ENCODE peak calls at places on chromosomes 16 and 17, in ten cellular contexts. M is colonic mucosa; Y is testis; O is CD8-positive, alpha-beta memory T cell; L is fibroblast of lung; G is tibial artery; X is body of pancreas; R is CD4-positive, alpha-beta memory T cell; U is pancreas; A is MG63. Z is an unnamed sample. For H3K9me3, the result is how much of the 10 kb centered on the place peaks cover.

GRCh38 chr16:81940781-81941560 is 70.3 kb downstream of the SDR42E1 start:
- DNase-seq in M (no peak), Y (no peak), O (no peak), L (peak), G (peak), X (no peak), R (peak), U (no peak), A (peak), Z (no peak)

GRCh38 chr17:63113167-63113566 is 147.1 kb downstream of the TANC2 start:
- DNase-seq in M (no peak), Y (no peak), O (no peak), L (no peak), G (no peak), X (no peak), R (no peak), U (no peak), A (no peak), Z (no peak)

GRCh38 chr17:78128616-78129384 is at the start of gene TMC6:
- DNase-seq in M (peak), Y (no peak), O (peak), L (no peak), G (no peak), X (peak), R (peak), U (peak), A (no peak), Z (peak)

GRCh38 chr16:12975766-12976165 is 74.4 kb downstream of the SHISA9 start:
- DNase-seq in M (no peak), Y (no peak), O (no peak), L (no peak), G (no peak), X (no peak), R (no peak), U (no peak), A (no peak), Z (no peak)

GRCh38 chr17:8287651-8288335 is 677 bp upstream of the RANGRF start:
- DNase-seq in M (peak), Y (no peak), O (no peak), L (no peak), G (no peak), X (peak), R (no peak), U (no peak), A (no peak), Z (no peak)

GRCh38 chr16:6081320-6081976 is 983.9 kb upstream of the EEF2KMT start:
- DNase-seq in M (peak), Y (peak), O (no peak), L (peak), G (no peak), X (peak), R (no peak), U (peak), A (no peak), Z (no peak)

GRCh38 chr17:4738136-4739121 is 1.2 kb upstream of the ZMYND15 start:
- DNase-seq in M (peak), Y (no peak), O (no peak), L (no peak), G (no peak), X (peak), R (peak), U (no peak), A (no peak), Z (peak)

GRCh38 chr16:76748698-76749097 is 442.3 kb upstream of the MON1B start:
- DNase-seq in M (no peak), Y (no peak), O (no peak), L (no peak), G (no peak), X (no peak), R (no peak), U (no peak), A (no peak), Z (no peak)

GRCh38 chr16:11506816-11507305 is 79.9 kb downstream of the LITAF start:
- DNase-seq in M (no peak), Y (no peak), O (no peak), L (no peak), G (no peak), X (no peak), R (no peak), U (no peak), A (no peak), Z (no peak)

GRCh38 chr16:74448990-74449389 is 27.7 kb upstream of the CLEC18B start:
- DNase-seq in M (peak), Y (peak), O (no peak), L (peak), G (peak), X (peak), R (no peak), U (no peak), A (peak), Z (no peak)

GRCh38 chr16:30004811-30005242 is 6.0 kb downstream of the DOC2A start:
- DNase-seq in M (no peak), Y (no peak), O (no peak), L (no peak), G (no peak), X (no peak), R (no peak), U (no peak), A (no peak), Z (no peak)

GRCh38 chr16:16158741-16159374 is 64.4 kb downstream of the ABCC6 start:
- DNase-seq in M (no peak), Y (no peak), O (no peak), L (peak), G (no peak), X (no peak), R (no peak), U (no peak), A (no peak), Z (no peak)

GRCh38 chr17:28471531-28472342 is 1.7 kb upstream of the SLC13A2 start:
- DNase-seq in M (no peak), Y (no peak), O (no peak), L (no peak), G (peak), X (no peak), R (no peak), U (no peak), A (no peak), Z (no peak)

GRCh38 chr16:85573696-85574641 is 39.2 kb upstream of the GSE1 start:
- DNase-seq in M (no peak), Y (peak), O (no peak), L (peak), G (peak), X (peak), R (no peak), U (peak), A (no peak), Z (peak)

GRCh38 chr17:79065105-79065670 is 9.4 kb upstream of the ENGASE start:
- DNase-seq in M (peak), Y (peak), O (peak), L (peak), G (no peak), X (peak), R (peak), U (no peak), A (no peak), Z (peak)

GRCh38 chr17:41812176-41813038 is at the start of gene FKBP10:
- DNase-seq in M (peak), Y (peak), O (peak), L (peak), G (peak), X (peak), R (peak), U (peak), A (peak), Z (peak)

GRCh38 chr16:66881964-66882508 is 1.7 kb downstream of the PDP2 start:
- DNase-seq in M (no peak), Y (no peak), O (no peak), L (no peak), G (no peak), X (no peak), R (no peak), U (no peak), A (no peak), Z (no peak)

DNA sequence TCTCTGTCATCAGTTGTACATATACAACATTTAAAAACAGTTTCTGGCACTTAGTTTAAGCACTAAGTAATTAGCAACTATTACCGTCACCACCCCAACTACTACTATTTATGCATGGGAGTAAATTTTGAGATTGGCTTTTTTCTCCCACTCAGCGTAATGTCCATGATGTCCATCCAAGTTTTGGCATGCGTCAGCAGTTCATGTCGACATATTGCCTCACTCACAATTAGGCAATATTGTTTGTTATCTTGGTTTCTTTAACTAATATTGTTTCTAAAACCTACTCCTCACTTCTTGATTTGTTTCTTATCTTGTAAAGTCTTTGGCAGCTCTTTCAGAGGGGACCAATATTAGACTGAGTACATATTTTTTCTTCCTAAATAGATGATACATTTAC is 131.3 kb downstream of the KCNJ18 start:
- DNase-seq in M (no peak), Y (no peak), O (no peak), L (no peak), G (no peak), X (no peak), R (no peak), U (no peak), A (no peak), Z (no peak)
- H3K9me3 ChIP-seq in M (under half), Y (under half), O (under half), L (under half), G (under half), X (under half), R (under half), U (under half), A (under half), Z (under half)

GRCh38 chr16:73448970-73449369 is 401.0 kb upstream of the ZFHX3 start:
- DNase-seq in M (no peak), Y (no peak), O (no peak), L (no peak), G (no peak), X (no peak), R (no peak), U (no peak), A (no peak), Z (no peak)
- H3K9me3 ChIP-seq in M (under half), Y (under half), O (under half), L (under half), G (under half), X (under half), R (under half), U (under half), A (under half), Z (under half)

DNA sequence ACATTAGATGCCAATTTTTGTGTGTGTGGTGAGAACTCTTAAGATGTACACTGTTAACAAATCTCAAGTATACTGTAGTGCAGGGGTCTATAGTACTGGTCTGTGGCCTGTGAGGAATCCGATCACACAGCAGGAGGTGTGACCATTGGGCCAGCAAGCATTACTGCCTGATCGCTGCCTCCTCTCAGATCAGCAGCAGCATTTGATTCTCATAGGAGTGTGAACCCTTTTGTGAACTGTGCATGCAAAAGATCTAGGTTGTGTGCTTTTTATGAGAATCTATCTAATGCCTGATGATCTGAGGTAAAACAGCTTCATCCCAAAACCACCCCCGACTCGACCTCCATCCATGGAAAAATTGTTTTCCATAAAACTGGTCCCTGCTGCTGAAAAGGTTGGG is 12.6 kb downstream of the ZNF267 start:
- DNase-seq in M (no peak), Y (no peak), O (no peak), L (no peak), G (no peak), X (no peak), R (no peak), U (no peak), A (no peak), Z (no peak)
- H3K9me3 ChIP-seq in M (under half), Y (under half), O (under half), L (under half), G (under half), X (under half), R (under half), U (under half), A (under half), Z (under half)

GRCh38 chr16:24378999-24379398 is 122.9 kb downstream of the CACNG3 start:
- DNase-seq in M (no peak), Y (no peak), O (no peak), L (no peak), G (no peak), X (no peak), R (no peak), U (no peak), A (no peak), Z (no peak)

GRCh38 chr16:24382929-24383328 is 126.8 kb downstream of the CACNG3 start:
- DNase-seq in M (no peak), Y (no peak), O (no peak), L (no peak), G (no peak), X (no peak), R (no peak), U (no peak), A (no peak), Z (no peak)

DNA sequence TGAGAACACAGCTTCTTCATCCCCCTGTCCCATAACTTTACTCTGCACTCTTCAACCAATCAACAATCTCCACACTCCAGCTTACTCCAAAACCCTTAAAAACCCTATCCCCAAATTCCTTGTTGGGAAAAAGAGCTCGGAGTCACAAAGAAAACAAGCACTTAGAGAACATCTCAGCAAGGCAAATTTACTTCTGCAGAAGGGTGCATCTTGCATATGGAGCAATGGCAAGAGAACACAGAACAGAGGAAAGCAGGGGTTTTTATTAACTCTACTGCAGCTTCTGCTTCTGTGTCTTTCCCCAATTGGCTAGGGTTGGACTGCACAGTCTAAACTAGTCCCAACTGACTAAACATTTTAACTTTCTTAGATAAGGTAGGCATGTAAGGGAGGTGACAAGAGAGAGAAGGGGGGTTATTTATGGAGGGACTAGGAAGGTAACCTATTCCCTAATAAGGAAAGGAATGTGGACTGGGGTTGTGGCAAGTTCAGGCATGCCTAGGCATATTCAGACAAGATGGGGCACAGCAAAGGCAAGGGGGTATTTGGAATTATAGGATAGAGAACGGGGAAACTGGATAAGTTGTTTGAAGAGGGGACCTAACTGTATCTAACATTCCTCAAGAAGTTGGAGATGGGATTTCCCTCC is 125.5 kb downstream of the CACNG3 start:
- DNase-seq in M (no peak), Y (no peak), O (no peak), L (no peak), G (no peak), X (no peak), R (no peak), U (no peak), A (no peak), Z (no peak)
- H3K9me3 ChIP-seq in M (under half), Y (under half), O (under half), L (under half), G (under half), X (under half), R (under half), U (under half), A (under half), Z (under half)

GRCh38 chr16:26177438-26177837 is 485.7 kb downstream of the HS3ST4 start:
- DNase-seq in M (no peak), Y (no peak), O (no peak), L (no peak), G (no peak), X (no peak), R (no peak), U (no peak), A (no peak), Z (no peak)

GRCh38 chr16:26178298-26178697 is 486.5 kb downstream of the HS3ST4 start:
- DNase-seq in M (no peak), Y (no peak), O (no peak), L (no peak), G (no peak), X (no peak), R (no peak), U (no peak), A (no peak), Z (no peak)

GRCh38 chr16:26175944-26176343 is 484.2 kb downstream of the HS3ST4 start:
- DNase-seq in M (no peak), Y (no peak), O (no peak), L (no peak), G (no peak), X (no peak), R (no peak), U (no peak), A (no peak), Z (no peak)
- H3K9me3 ChIP-seq in M (under half), Y (under half), O (under half), L (under half), G (under half), X (under half), R (under half), U (under half), A (under half), Z (under half)

GRCh38 chr16:35906440-35906839 is 2447.0 kb downstream of the TP53TG3F start:
- DNase-seq in M (no peak), Y (no peak), O (no peak), L (no peak), G (no peak), X (no peak), R (no peak), U (no peak), A (no peak), Z (no peak)
- H3K9me3 ChIP-seq in M (under half), Y (under half), O (under half), L (under half), G (under half), X (under half), R (under half), U (under half), A (under half), Z (half or more)

GRCh38 chr17:60496051-60496450 is 30.0 kb downstream of the APPBP2 start:
- DNase-seq in M (no peak), Y (no peak), O (no peak), L (no peak), G (no peak), X (no peak), R (no peak), U (no peak), A (no peak), Z (no peak)

GRCh38 chr17:60495260-60495659 is 30.8 kb downstream of the APPBP2 start:
- DNase-seq in M (no peak), Y (no peak), O (no peak), L (no peak), G (no peak), X (no peak), R (no peak), U (no peak), A (no peak), Z (no peak)

GRCh38 chr17:60493847-60494321 is 32.2 kb downstream of the APPBP2 start:
- DNase-seq in M (no peak), Y (no peak), O (no peak), L (no peak), G (no peak), X (no peak), R (no peak), U (no peak), A (no peak), Z (no peak)

DNA sequence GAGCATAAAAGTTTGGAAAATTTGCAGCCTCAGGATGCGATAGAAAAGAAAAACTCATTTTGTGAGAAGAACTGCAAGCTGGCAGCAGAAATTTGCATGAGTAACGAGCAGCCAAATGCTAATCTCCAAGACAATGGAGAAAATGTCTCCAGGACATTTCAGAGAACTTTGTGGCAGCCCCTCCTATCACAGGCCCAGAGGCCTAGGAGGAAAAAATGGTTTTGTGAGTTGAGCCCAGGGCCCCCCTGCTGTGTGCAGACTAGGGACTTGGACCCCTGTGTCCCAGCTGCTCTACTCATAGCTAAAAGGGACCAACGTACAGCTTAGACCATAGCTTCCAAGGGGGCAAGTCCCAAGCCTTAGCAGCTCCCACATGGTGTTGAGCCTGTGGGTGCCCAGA is 34.3 kb downstream of the APPBP2 start:
- DNase-seq in M (no peak), Y (no peak), O (no peak), L (no peak), G (no peak), X (no peak), R (no peak), U (no peak), A (no peak), Z (no peak)
- H3K9me3 ChIP-seq in M (under half), Y (under half), O (under half), L (under half), G (under half), X (under half), R (under half), U (under half), A (under half), Z (under half)

Z was measured in mucosa of descending colon.